ENCODE peak calls at places on chromosomes 5 and 9, in nine cellular contexts. Y, B, X, I, C, P, L, Z and D are unnamed samples. For H3K27me3, the result is how much of the 10 kb centered on the place peaks cover.

GRCh38 chr5:161507591-161507990 is 38.9 kb downstream of the GABRB2 start:
- DNase-seq in C (no peak), Z (no peak), Y (no peak), I (no peak), B (no peak), X (no peak), L (no peak), P (no peak), D (peak)

GRCh38 chr5:53037141-53037859 is 48.1 kb downstream of the ITGA2 start:
- DNase-seq in L (no peak), B (no peak), P (peak), Z (no peak), X (peak), C (no peak), I (no peak), Y (no peak), D (peak)

GRCh38 chr5:100311811-100312210 is 223.4 kb upstream of the FAM174A start:
- DNase-seq in X (no peak), P (peak), C (no peak), Y (no peak), Z (no peak), B (no peak), L (no peak), I (no peak), D (no peak)

GRCh38 chr9:82511626-82512025 is 523.1 kb downstream of the SPATA31D1 start:
- DNase-seq in P (no peak), B (no peak), L (no peak), C (no peak), Z (no peak), Y (no peak), X (no peak), I (no peak), D (no peak)

GRCh38 chr9:96333958-96334357 is 32.0 kb upstream of the HSD17B3 start:
- DNase-seq in Y (no peak), I (no peak), X (no peak), Z (no peak), P (no peak), L (no peak), C (no peak), B (no peak), D (no peak)

GRCh38 chr9:98462310-98462709 is 206.9 kb upstream of the TBC1D2 start:
- DNase-seq in Z (no peak), P (no peak), X (no peak), C (no peak), I (no peak), L (no peak), Y (no peak), B (no peak), D (no peak)

GRCh38 chr9:70954126-70954525 is 167.3 kb downstream of the TRPM3 start:
- DNase-seq in Z (no peak), C (no peak), I (no peak), X (peak), L (no peak), P (peak), Y (no peak), B (no peak), D (peak)

GRCh38 chr5:39455645-39456044 is 30.9 kb upstream of the DAB2 start:
- DNase-seq in P (no peak), C (no peak), B (no peak), X (no peak), Z (no peak), I (no peak), Y (no peak), L (no peak), D (no peak)

GRCh38 chr5:150139334-150139733 is 16.3 kb downstream of the PDGFRB start:
- DNase-seq in L (no peak), P (no peak), Y (no peak), I (no peak), X (no peak), C (no peak), Z (no peak), B (no peak), D (no peak)

GRCh38 chr5:17379188-17379951 is 118.7 kb upstream of the TAF11L2 start:
- DNase-seq in X (peak), I (no peak), Y (no peak), B (no peak), Z (no peak), L (no peak), P (peak), C (no peak), D (no peak)

GRCh38 chr5:169002941-169003555 is 297.9 kb downstream of the SLIT3 start:
- DNase-seq in C (no peak), Z (no peak), I (no peak), P (no peak), B (no peak), Y (no peak), X (no peak), L (no peak), D (no peak)

DNA sequence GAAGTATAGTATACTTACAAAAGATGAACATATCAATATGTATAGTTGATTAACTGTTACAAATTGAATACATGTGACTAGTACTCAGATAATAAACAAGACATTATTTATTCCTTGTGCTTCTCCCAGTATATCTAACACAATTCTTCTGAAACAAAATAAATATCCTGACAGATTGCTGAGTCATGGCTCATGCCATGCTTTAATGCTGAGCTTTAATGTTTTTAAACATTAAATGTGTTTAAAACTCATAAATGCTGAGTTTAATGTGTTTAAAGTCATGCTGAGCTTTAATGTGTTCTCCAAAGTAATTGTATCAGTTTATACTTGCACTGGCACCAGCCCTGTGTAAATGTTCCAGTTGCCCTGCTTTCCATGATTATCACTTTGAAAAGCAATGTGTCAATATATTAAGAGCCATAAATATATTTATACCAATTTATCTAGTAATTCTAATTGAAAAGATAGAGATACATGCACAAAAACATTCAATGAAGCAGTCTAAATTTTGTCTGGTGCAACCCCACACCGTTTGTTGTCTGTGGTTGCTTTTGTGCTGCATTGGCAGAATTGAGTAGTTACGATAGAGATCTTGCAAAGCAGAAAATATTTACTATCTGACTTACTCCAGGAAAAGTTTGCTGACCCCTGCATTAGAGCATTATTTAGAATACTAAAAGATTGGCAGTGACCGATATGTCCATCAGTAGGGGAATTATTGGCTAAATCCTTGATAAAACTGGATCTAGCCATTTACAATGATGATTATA is 15.7 kb downstream of the KIAA1958 start:
- DNase-seq in I (no peak), Y (no peak), L (no peak), X (no peak), Z (no peak), P (peak), B (no peak), C (no peak), D (peak)
- H3K27me3 ChIP-seq in I (under half), Y (under half), L (under half), X (under half), Z (under half), P (under half), B (under half), C (under half), D (under half)

DNA sequence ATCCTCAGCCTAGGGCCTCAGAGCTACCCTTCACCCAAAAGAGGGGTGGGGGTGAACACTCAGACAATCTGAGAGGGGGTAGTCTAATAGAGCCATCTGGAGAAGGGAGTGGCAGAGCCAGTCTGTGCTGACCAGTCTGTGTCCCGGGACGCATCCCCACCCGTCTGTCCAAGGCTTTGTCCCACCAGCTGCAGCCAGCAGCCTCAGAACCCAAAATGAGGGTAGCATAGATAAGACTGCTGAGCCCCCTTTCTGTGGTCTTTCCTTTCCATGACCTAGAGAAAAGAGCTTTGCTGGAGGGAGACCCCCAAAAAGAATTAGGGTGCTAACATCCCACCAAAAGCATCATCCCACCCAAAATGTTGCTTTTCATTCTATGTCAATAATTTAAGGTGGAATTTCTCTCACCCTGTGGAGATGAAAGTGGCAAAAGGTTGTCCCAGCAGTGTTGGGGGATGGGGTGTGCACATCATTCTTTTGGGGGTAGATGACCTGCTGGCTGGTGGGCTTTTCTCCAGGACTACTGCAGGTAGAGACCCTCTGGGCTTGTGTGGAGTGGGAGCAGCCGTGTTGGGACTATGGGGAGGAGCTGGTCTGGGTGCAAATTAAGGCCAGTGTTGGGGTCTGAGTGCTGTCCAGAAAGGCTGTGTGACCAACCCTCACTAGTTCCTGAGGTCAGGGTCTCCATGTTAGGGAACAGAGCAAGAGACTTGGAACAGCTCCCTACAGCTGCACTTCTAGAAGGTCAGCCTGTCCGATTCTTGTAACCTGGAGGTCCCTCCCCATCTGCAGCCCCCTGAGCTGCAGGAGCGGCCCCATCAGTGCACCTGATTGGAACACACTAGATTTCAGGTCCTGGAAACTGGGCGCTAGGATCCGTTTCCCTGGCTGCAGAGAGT is 19.9 kb downstream of the URM1 start:
- DNase-seq in P (no peak), Z (no peak), L (no peak), X (no peak), Y (no peak), B (no peak), I (no peak), C (no peak), D (no peak)
- H3K27me3 ChIP-seq in P (under half), Z (under half), L (under half), X (under half), Y (under half), B (under half), I (under half), C (under half), D (under half)

DNA sequence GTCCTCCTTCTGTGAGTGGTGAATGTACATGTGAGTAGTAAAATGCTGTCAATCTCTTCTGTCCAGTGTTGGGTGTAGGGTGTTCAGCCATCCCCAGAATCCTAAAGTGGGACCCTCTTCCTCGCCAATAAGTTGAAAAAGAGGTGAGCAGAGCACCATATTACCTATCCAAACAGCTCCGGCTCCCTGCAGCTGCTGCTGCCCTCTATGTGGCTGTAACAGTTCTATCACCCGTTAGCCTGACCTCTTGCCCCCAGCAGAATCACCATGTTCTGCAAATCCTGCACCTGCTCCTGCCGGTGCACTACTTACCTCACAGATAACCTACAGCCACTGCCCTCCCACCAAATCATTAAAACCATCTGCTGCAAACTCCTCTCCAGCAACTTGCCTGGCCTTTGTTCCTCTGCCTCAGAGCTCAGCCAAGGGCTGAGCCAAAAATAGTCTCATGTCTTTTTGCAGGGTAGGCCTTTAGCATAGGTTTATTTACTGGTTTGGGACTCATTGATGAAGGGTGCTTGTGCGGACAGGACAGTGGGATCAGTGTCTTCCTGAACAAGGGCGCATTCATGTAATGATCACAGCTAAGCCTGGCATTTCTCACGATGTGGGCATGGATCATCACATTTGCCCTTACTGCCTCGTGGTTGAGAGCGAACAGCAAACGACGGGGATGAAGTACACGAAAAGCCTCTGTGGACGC is 49.6 kb upstream of the CCL21 start:
- DNase-seq in Z (no peak), B (no peak), P (no peak), L (no peak), Y (no peak), C (no peak), I (no peak), X (no peak), D (no peak)
- H3K27me3 ChIP-seq in Z (under half), B (under half), P (under half), L (under half), Y (under half), C (under half), I (under half), X (under half), D (under half)

DNA sequence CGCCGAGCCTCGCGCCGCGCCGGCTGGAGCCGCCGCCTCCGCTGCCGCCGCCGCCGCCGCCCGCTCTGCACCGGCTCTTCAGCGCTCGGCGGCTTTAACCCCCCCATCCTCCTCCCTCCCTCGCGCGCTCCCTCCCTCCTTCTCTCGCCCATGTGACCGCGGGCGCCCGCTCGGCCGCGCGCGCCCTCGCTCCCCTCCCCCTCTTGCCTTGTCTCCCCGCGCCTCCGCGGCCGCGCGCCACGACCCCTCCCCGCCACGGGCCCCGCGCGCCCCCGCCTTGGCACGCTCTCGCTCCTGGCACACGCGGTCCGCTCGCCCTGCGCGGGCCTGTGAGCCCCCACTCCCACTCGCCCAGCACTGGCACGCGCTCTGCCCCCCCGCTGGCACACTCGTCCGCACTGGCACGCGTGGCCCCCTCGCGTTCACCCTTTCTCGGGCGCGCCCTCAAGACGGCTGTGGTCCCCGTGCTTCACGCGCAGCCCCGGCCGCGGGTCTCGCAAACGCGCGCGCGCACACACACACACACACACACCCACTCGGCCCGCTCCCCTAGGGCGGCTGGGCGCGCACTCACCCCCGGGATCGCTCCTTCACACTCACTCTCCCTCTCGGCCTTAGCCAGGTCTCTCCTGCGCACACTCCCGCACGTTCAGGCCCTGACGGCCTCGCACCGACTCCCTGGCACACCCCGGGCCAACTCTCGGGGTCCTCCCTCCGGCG is at the start of gene CNTFR:
- DNase-seq in L (peak), X (no peak), P (no peak), Y (peak), C (no peak), B (no peak), Z (peak), I (peak), D (no peak)
- H3K27me3 ChIP-seq in L (under half), X (under half), P (half or more), Y (under half), C (under half), B (under half), Z (under half), I (under half), D (under half)

GRCh38 chr5:175800656-175801081 is 70.7 kb upstream of the CPLX2 start:
- DNase-seq in X (peak), P (peak), C (no peak), I (peak), Y (no peak), L (no peak), B (no peak), Z (no peak), D (peak)

GRCh38 chr5:175796536-175797499 is 74.6 kb upstream of the CPLX2 start:
- DNase-seq in Y (peak), X (peak), B (no peak), I (peak), Z (peak), C (peak), L (peak), P (peak), D (peak)

GRCh38 chr5:175798626-175799025 is 72.8 kb upstream of the CPLX2 start:
- DNase-seq in Z (no peak), X (no peak), B (no peak), Y (no peak), I (no peak), C (no peak), P (no peak), L (no peak), D (no peak)

GRCh38 chr5:175795959-175796358 is 75.4 kb upstream of the CPLX2 start:
- DNase-seq in L (no peak), Y (no peak), C (no peak), X (no peak), P (no peak), Z (no peak), B (no peak), I (no peak), D (no peak)

GRCh38 chr5:175797521-175798038 is 73.8 kb upstream of the CPLX2 start:
- DNase-seq in P (peak), Y (no peak), C (peak), X (no peak), Z (no peak), L (no peak), B (no peak), I (peak), D (no peak)
- H3K27me3 ChIP-seq in P (under half), Y (under half), C (under half), X (under half), Z (under half), L (under half), B (under half), I (under half), D (under half)

DNA sequence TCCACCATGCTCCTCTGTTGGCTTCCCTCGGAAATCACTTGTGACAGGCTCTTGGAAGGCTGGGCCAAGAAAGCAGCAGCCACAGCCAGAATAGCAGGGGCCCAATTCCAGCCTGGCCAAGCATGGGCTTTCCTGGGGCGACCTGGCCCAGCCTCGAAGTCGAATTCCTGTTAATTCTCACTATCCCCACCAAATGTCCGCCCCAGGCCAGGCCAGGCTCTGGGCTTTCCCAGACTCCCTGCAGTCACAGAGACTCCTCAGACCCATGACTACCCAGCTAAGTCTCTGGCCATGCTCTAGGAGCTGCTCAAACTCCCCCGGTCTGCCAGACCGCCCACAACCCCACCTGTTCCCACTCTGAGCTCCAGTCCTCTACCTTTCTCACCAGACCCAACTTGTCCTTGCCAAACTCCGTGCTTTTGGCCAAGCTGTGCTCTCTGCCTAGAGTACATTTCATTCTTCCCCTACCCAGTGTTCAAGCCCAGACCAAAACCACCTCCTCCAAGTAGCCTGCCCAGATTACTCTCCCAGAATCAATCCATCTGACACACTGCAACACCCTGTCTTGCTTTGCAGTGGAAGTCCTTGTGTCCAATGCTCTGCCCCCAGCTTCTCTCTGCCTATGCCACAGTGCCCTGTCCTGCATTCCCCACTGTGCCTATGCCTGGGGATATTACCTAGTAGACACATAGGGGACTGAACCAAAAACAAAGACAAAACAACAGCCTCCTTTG is 26.2 kb downstream of the SHB start:
- DNase-seq in L (no peak), X (no peak), I (peak), B (no peak), C (no peak), Z (no peak), Y (no peak), P (no peak), D (no peak)
- H3K27me3 ChIP-seq in L (under half), X (under half), I (under half), B (under half), C (under half), Z (under half), Y (under half), P (under half), D (under half)